ENCODE peak calls at places on chromosomes 13 and 19, in ten cellular contexts. One of them, this sample, is unnamed. For H3K4me1 and H3K36me3, the result is how much of the 10 kb centered on the place peaks cover.

GRCh38 chr13:94312511-94313191 is 166.8 kb downstream of the DCT start:
- DNase-seq in K562: no peak
- DNase-seq in breast epithelium: no peak
- DNase-seq in mucosa of descending colon: no peak
- DNase-seq in tibial nerve: no peak
- DNase-seq in cardiac muscle cell: no peak
- DNase-seq in CD8-positive, alpha-beta memory T cell: no peak
- DNase-seq in uterus: no peak
- DNase-seq in adrenal gland: peak
- DNase-seq in small intestine: no peak
- DNase-seq in this sample: no peak

GRCh38 chr19:17107546-17108452 is 32.2 kb downstream of the MYO9B start:
- DNase-seq in K562: no peak
- DNase-seq in breast epithelium: peak
- DNase-seq in mucosa of descending colon: peak
- DNase-seq in tibial nerve: peak
- DNase-seq in cardiac muscle cell: peak
- DNase-seq in CD8-positive, alpha-beta memory T cell: no peak
- DNase-seq in uterus: peak
- DNase-seq in adrenal gland: peak
- DNase-seq in small intestine: no peak
- DNase-seq in this sample: peak

GRCh38 chr13:37277435-37278144 is 172.1 kb upstream of the CSNK1A1L start:
- DNase-seq in K562: no peak
- DNase-seq in breast epithelium: no peak
- DNase-seq in mucosa of descending colon: no peak
- DNase-seq in tibial nerve: no peak
- DNase-seq in cardiac muscle cell: peak
- DNase-seq in CD8-positive, alpha-beta memory T cell: no peak
- DNase-seq in uterus: no peak
- DNase-seq in adrenal gland: no peak
- DNase-seq in small intestine: no peak
- DNase-seq in this sample: peak

GRCh38 chr13:77789386-77789785 is 91.9 kb downstream of the SLAIN1 start:
- DNase-seq in K562: no peak
- DNase-seq in breast epithelium: no peak
- DNase-seq in mucosa of descending colon: no peak
- DNase-seq in tibial nerve: no peak
- DNase-seq in cardiac muscle cell: no peak
- DNase-seq in CD8-positive, alpha-beta memory T cell: no peak
- DNase-seq in uterus: no peak
- DNase-seq in adrenal gland: no peak
- DNase-seq in small intestine: no peak
- DNase-seq in this sample: no peak

GRCh38 chr19:45638930-45639729 is at the start of gene EML2:
- DNase-seq in K562: peak
- DNase-seq in breast epithelium: no peak
- DNase-seq in mucosa of descending colon: peak
- DNase-seq in tibial nerve: peak
- DNase-seq in cardiac muscle cell: peak
- DNase-seq in CD8-positive, alpha-beta memory T cell: peak
- DNase-seq in uterus: no peak
- DNase-seq in adrenal gland: no peak
- DNase-seq in small intestine: peak
- DNase-seq in this sample: peak

GRCh38 chr13:76885203-76886004 is 801 bp downstream of the KCTD12 start:
- DNase-seq in K562: peak
- DNase-seq in breast epithelium: peak
- DNase-seq in mucosa of descending colon: peak
- DNase-seq in tibial nerve: peak
- DNase-seq in cardiac muscle cell: peak
- DNase-seq in CD8-positive, alpha-beta memory T cell: peak
- DNase-seq in uterus: peak
- DNase-seq in adrenal gland: peak
- DNase-seq in small intestine: peak
- DNase-seq in this sample: peak

GRCh38 chr13:24692541-24692940 is 12.3 kb downstream of the ATP12A start:
- DNase-seq in K562: no peak
- DNase-seq in breast epithelium: no peak
- DNase-seq in mucosa of descending colon: no peak
- DNase-seq in tibial nerve: peak
- DNase-seq in cardiac muscle cell: peak
- DNase-seq in CD8-positive, alpha-beta memory T cell: no peak
- DNase-seq in uterus: no peak
- DNase-seq in adrenal gland: no peak
- DNase-seq in small intestine: no peak
- DNase-seq in this sample: peak

GRCh38 chr13:99380921-99381645 is 73.9 kb upstream of the GPR183 start:
- DNase-seq in K562: no peak
- DNase-seq in breast epithelium: no peak
- DNase-seq in mucosa of descending colon: no peak
- DNase-seq in tibial nerve: no peak
- DNase-seq in cardiac muscle cell: no peak
- DNase-seq in CD8-positive, alpha-beta memory T cell: peak
- DNase-seq in uterus: no peak
- DNase-seq in adrenal gland: no peak
- DNase-seq in small intestine: no peak
- DNase-seq in this sample: no peak

GRCh38 chr13:74629985-74630384 is 495.8 kb upstream of the KLF12 start:
- DNase-seq in K562: no peak
- DNase-seq in breast epithelium: no peak
- DNase-seq in mucosa of descending colon: no peak
- DNase-seq in tibial nerve: no peak
- DNase-seq in cardiac muscle cell: peak
- DNase-seq in CD8-positive, alpha-beta memory T cell: no peak
- DNase-seq in uterus: no peak
- DNase-seq in adrenal gland: no peak
- DNase-seq in small intestine: no peak
- DNase-seq in this sample: no peak

GRCh38 chr13:57557979-57558529 is 73.5 kb upstream of the PCDH17 start:
- DNase-seq in K562: no peak
- DNase-seq in breast epithelium: no peak
- DNase-seq in mucosa of descending colon: no peak
- DNase-seq in tibial nerve: no peak
- DNase-seq in cardiac muscle cell: peak
- DNase-seq in CD8-positive, alpha-beta memory T cell: no peak
- DNase-seq in uterus: no peak
- DNase-seq in adrenal gland: no peak
- DNase-seq in small intestine: peak
- DNase-seq in this sample: no peak

GRCh38 chr19:39413269-39413902 is 917 bp downstream of the PLEKHG2 start:
- DNase-seq in K562: peak
- DNase-seq in breast epithelium: peak
- DNase-seq in mucosa of descending colon: peak
- DNase-seq in tibial nerve: no peak
- DNase-seq in cardiac muscle cell: peak
- DNase-seq in CD8-positive, alpha-beta memory T cell: no peak
- DNase-seq in uterus: peak
- DNase-seq in adrenal gland: peak
- DNase-seq in small intestine: no peak
- DNase-seq in this sample: peak

GRCh38 chr13:60220072-60220471 is 56.3 kb upstream of the DIAPH3 start:
- DNase-seq in K562: peak
- DNase-seq in breast epithelium: no peak
- DNase-seq in mucosa of descending colon: no peak
- DNase-seq in tibial nerve: no peak
- DNase-seq in cardiac muscle cell: no peak
- DNase-seq in CD8-positive, alpha-beta memory T cell: no peak
- DNase-seq in uterus: no peak
- DNase-seq in adrenal gland: no peak
- DNase-seq in small intestine: no peak
- DNase-seq in this sample: no peak

GRCh38 chr13:63092461-63092860 is 1676.8 kb upstream of the PCDH20 start:
- DNase-seq in K562: no peak
- DNase-seq in breast epithelium: no peak
- DNase-seq in mucosa of descending colon: no peak
- DNase-seq in tibial nerve: no peak
- DNase-seq in cardiac muscle cell: no peak
- DNase-seq in CD8-positive, alpha-beta memory T cell: no peak
- DNase-seq in uterus: no peak
- DNase-seq in adrenal gland: no peak
- DNase-seq in small intestine: no peak
- DNase-seq in this sample: no peak

GRCh38 chr19:36807029-36807428 is 31.2 kb downstream of the ZNF790 start:
- DNase-seq in K562: no peak
- DNase-seq in breast epithelium: no peak
- DNase-seq in mucosa of descending colon: no peak
- DNase-seq in tibial nerve: no peak
- DNase-seq in cardiac muscle cell: no peak
- DNase-seq in CD8-positive, alpha-beta memory T cell: no peak
- DNase-seq in uterus: no peak
- DNase-seq in adrenal gland: no peak
- DNase-seq in small intestine: no peak
- DNase-seq in this sample: no peak

GRCh38 chr19:49231389-49231788 is 73.8 kb downstream of the TRPM4 start:
- DNase-seq in K562: no peak
- DNase-seq in breast epithelium: no peak
- DNase-seq in mucosa of descending colon: no peak
- DNase-seq in tibial nerve: no peak
- DNase-seq in cardiac muscle cell: no peak
- DNase-seq in CD8-positive, alpha-beta memory T cell: no peak
- DNase-seq in uterus: no peak
- DNase-seq in adrenal gland: no peak
- DNase-seq in small intestine: no peak
- DNase-seq in this sample: no peak

GRCh38 chr13:44930907-44931676 is 58.2 kb downstream of the NUFIP1 start:
- DNase-seq in K562: no peak
- DNase-seq in breast epithelium: no peak
- DNase-seq in mucosa of descending colon: no peak
- DNase-seq in tibial nerve: no peak
- DNase-seq in cardiac muscle cell: peak
- DNase-seq in CD8-positive, alpha-beta memory T cell: no peak
- DNase-seq in uterus: no peak
- DNase-seq in adrenal gland: no peak
- DNase-seq in small intestine: no peak
- DNase-seq in this sample: peak

GRCh38 chr19:17282488-17283256 is 971 bp downstream of the ANKLE1 start:
- DNase-seq in K562: peak
- DNase-seq in breast epithelium: peak
- DNase-seq in mucosa of descending colon: peak
- DNase-seq in tibial nerve: peak
- DNase-seq in cardiac muscle cell: peak
- DNase-seq in CD8-positive, alpha-beta memory T cell: peak
- DNase-seq in uterus: peak
- DNase-seq in adrenal gland: peak
- DNase-seq in small intestine: peak
- DNase-seq in this sample: peak

DNA sequence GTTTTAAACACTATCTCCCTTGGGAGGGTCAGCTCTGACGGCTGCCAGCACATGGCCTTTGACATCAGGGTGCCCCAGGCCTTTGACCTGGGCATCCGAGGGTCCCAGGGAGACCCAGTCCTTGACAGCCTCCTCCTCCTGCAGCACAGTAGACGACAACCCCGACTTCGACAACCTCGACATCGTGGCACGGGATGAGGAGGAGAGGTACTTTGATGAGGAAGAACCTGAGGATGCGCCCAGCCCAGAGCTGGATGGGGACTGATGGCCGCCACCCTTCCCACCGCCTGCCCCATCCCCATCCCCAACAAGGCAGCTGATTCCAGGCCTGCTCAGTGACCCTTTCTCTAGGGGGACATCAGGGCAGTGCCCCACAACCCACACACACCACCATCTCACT is 12.5 kb downstream of the CCDC97 start:
- DNase-seq in K562: no peak
- DNase-seq in breast epithelium: no peak
- DNase-seq in mucosa of descending colon: no peak
- DNase-seq in tibial nerve: no peak
- DNase-seq in cardiac muscle cell: no peak
- DNase-seq in CD8-positive, alpha-beta memory T cell: no peak
- DNase-seq in uterus: peak
- DNase-seq in adrenal gland: no peak
- DNase-seq in small intestine: no peak
- DNase-seq in this sample: no peak
- H3K4me1 ChIP-seq in K562: half or more
- H3K4me1 ChIP-seq in breast epithelium: under half
- H3K4me1 ChIP-seq in mucosa of descending colon: under half
- H3K4me1 ChIP-seq in tibial nerve: half or more
- H3K4me1 ChIP-seq in cardiac muscle cell: under half
- H3K4me1 ChIP-seq in CD8-positive, alpha-beta memory T cell: under half
- H3K4me1 ChIP-seq in uterus: under half
- H3K4me1 ChIP-seq in adrenal gland: half or more
- H3K4me1 ChIP-seq in small intestine: under half
- H3K4me1 ChIP-seq in this sample: half or more

DNA sequence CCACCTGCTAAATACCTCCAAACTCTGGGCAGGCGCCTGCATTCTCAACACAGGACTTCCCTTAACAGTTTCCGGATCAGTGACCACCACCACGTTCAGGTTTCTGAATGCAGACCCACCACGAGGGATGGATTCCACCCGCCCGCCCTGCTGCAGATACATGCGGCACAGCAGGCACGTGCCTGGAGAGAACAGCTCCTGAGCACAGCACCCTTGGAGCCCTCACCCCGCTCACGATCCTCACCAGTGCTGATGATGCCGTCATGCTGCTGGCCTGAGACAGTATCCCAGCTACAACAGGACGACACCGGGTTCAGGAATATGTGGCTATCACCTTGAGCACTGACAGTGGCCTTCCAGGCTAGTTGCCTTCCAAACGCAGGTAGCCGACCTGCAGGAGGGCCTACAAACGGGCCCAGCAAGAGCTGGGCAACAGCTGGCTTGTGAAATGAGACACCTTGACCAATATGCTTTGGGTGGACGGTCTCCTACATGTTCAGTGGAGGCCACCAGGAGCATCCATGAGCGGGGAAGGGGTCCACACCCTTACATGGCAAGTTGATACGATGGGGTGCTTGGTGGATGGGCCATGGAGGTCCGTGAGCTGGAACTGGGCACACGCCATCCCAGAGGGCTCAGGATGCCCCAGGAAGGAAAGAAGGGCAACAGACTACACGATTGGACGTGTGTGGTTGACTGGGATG is 9.9 kb upstream of the QTRT1 start:
- DNase-seq in K562: no peak
- DNase-seq in breast epithelium: no peak
- DNase-seq in mucosa of descending colon: no peak
- DNase-seq in tibial nerve: no peak
- DNase-seq in cardiac muscle cell: no peak
- DNase-seq in CD8-positive, alpha-beta memory T cell: no peak
- DNase-seq in uterus: no peak
- DNase-seq in adrenal gland: no peak
- DNase-seq in small intestine: no peak
- DNase-seq in this sample: no peak
- H3K36me3 ChIP-seq in K562: half or more
- H3K36me3 ChIP-seq in breast epithelium: under half
- H3K36me3 ChIP-seq in mucosa of descending colon: under half
- H3K36me3 ChIP-seq in tibial nerve: under half
- H3K36me3 ChIP-seq in cardiac muscle cell: under half
- H3K36me3 ChIP-seq in CD8-positive, alpha-beta memory T cell: under half
- H3K36me3 ChIP-seq in uterus: under half
- H3K36me3 ChIP-seq in adrenal gland: half or more
- H3K36me3 ChIP-seq in small intestine: under half
- H3K36me3 ChIP-seq in this sample: half or more

GRCh38 chr13:111360452-111360851 is 40.0 kb downstream of the TEX29 start:
- DNase-seq in K562: no peak
- DNase-seq in breast epithelium: no peak
- DNase-seq in mucosa of descending colon: no peak
- DNase-seq in tibial nerve: no peak
- DNase-seq in cardiac muscle cell: no peak
- DNase-seq in CD8-positive, alpha-beta memory T cell: no peak
- DNase-seq in uterus: no peak
- DNase-seq in adrenal gland: no peak
- DNase-seq in small intestine: no peak
- DNase-seq in this sample: no peak
- H3K4me1 ChIP-seq in K562: under half
- H3K4me1 ChIP-seq in breast epithelium: under half
- H3K4me1 ChIP-seq in mucosa of descending colon: under half
- H3K4me1 ChIP-seq in tibial nerve: under half
- H3K4me1 ChIP-seq in cardiac muscle cell: under half
- H3K4me1 ChIP-seq in CD8-positive, alpha-beta memory T cell: under half
- H3K4me1 ChIP-seq in uterus: under half
- H3K4me1 ChIP-seq in adrenal gland: under half
- H3K4me1 ChIP-seq in small intestine: under half
- H3K4me1 ChIP-seq in this sample: under half

GRCh38 chr19:34370117-34370516 is 5.1 kb downstream of the GPI start:
- DNase-seq in K562: no peak
- DNase-seq in breast epithelium: no peak
- DNase-seq in mucosa of descending colon: no peak
- DNase-seq in tibial nerve: no peak
- DNase-seq in cardiac muscle cell: no peak
- DNase-seq in CD8-positive, alpha-beta memory T cell: no peak
- DNase-seq in uterus: no peak
- DNase-seq in adrenal gland: no peak
- DNase-seq in small intestine: peak
- DNase-seq in this sample: no peak
- H3K36me3 ChIP-seq in K562: half or more
- H3K36me3 ChIP-seq in breast epithelium: under half
- H3K36me3 ChIP-seq in mucosa of descending colon: under half
- H3K36me3 ChIP-seq in tibial nerve: under half
- H3K36me3 ChIP-seq in cardiac muscle cell: half or more
- H3K36me3 ChIP-seq in CD8-positive, alpha-beta memory T cell: under half
- H3K36me3 ChIP-seq in uterus: under half
- H3K36me3 ChIP-seq in adrenal gland: half or more
- H3K36me3 ChIP-seq in small intestine: under half
- H3K36me3 ChIP-seq in this sample: half or more

This sample was measured in adipocyte.